ENCODE peak calls at places on chromosomes 11 and 22, in eight cellular contexts. R is heart left ventricle; I is fibroblast of lung; H is neural progenitor cell; Y is DND-41; V is effector memory CD4-positive, alpha-beta T cell; B is left ventricle myocardium inferior; A is pancreas. E is an unnamed sample.

GRCh38 chr11:555500-556174 is 4.9 kb downstream of the LMNTD2 start:
- DNase-seq in R (no peak), I (no peak), H (peak; percentile 65), Y (no peak), V (no peak), B (no peak), A (no peak), E (no peak)

GRCh38 chr11:89495951-89496350 is 4.8 kb upstream of the NOX4 start:
- DNase-seq in R (peak; percentile 23), I (peak; percentile 50), H (peak; percentile 50), Y (no peak), V (no peak), B (peak; percentile 13), A (no peak), E (no peak)

GRCh38 chr22:47213571-47214230 is 451.3 kb downstream of the TBC1D22A start:
- DNase-seq in R (no peak), I (peak; percentile 20), H (peak; percentile 15), Y (peak; percentile 69), V (no peak), B (no peak), A (no peak), E (no peak)

GRCh38 chr11:14094481-14095037 is 132.0 kb downstream of the SPON1 start:
- DNase-seq in R (no peak), I (no peak), H (no peak), Y (no peak), V (no peak), B (no peak), A (no peak), E (no peak)

GRCh38 chr11:12692238-12693074 is 18.2 kb downstream of the TEAD1 start:
- DNase-seq in R (peak; percentile 92), I (peak; percentile 99), H (peak; percentile 66), Y (no peak), V (no peak), B (peak; percentile 85), A (peak; percentile 87), E (no peak)

GRCh38 chr11:97110376-97110775 is 720.6 kb downstream of the JRKL start:
- DNase-seq in R (no peak), I (no peak), H (no peak), Y (no peak), V (no peak), B (no peak), A (no peak), E (no peak)

GRCh38 chr11:96779030-96779429 is 389.2 kb downstream of the JRKL start:
- DNase-seq in R (no peak), I (no peak), H (no peak), Y (no peak), V (no peak), B (no peak), A (no peak), E (no peak)

GRCh38 chr22:39852799-39853198 is 40.8 kb downstream of the ENTHD1 start:
- DNase-seq in R (no peak), I (no peak), H (no peak), Y (no peak), V (no peak), B (no peak), A (no peak), E (no peak)

DNA sequence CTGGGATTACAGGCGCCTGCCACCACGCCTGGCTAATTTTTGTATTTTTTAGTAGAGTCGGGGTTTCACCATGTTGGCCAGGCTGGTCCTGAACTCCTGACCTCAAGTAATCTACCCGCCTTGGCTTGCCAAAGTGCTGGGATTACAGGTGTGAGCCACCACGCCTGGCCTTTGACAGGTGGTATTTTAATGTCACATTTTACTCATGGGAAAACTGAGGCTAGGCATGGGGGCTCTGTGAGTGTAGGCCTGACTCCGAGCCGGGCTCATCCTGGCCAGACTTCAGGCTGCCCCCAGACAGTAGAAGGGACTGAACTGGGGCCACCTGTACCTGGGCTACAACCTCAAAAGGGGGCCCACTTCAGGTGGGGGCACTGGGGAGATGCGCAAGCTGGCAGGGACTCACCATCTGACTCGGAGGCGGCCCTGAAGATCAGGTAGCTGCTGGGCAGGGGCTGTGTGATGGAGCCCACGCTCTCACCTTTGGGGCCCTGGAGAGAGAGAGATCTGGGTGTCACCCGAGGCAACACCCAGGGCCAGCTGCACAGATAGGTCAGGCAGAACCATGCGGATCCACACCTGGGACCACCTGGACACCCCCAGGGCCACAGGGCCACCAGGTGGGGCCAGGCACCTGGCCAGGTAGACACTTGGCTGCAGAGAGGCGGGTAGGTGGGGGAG is 45.8 kb downstream of the OSBPL5 start:
- DNase-seq in R (no peak), I (no peak), H (no peak), Y (no peak), V (no peak), B (peak; percentile 13), A (peak; percentile 6), E (no peak)
- H3K36me3 ChIP-seq in R (peaks cover 72% of the 10 kb centered on the region), I (peaks cover 28% of the 10 kb centered on the region), H (peaks cover 9% of the 10 kb centered on the region), Y (peaks cover 91% of the 10 kb centered on the region), V (no peaks in the 10 kb centered on the region), B (peaks cover 68% of the 10 kb centered on the region), A (no peaks in the 10 kb centered on the region), E (no peaks in the 10 kb centered on the region)

GRCh38 chr11:8767466-8768142 is 85.0 kb downstream of the RPL27A start:
- DNase-seq in R (no peak), I (no peak), H (no peak), Y (no peak), V (no peak), B (no peak), A (no peak), E (no peak)

GRCh38 chr11:8766993-8767374 is 84.4 kb downstream of the RPL27A start:
- DNase-seq in R (no peak), I (no peak), H (no peak), Y (no peak), V (no peak), B (no peak), A (no peak), E (no peak)

GRCh38 chr11:8768625-8769333 is 86.2 kb downstream of the RPL27A start:
- DNase-seq in R (peak; percentile 71), I (peak; percentile 74), H (no peak), Y (no peak), V (no peak), B (peak; percentile 62), A (peak; percentile 55), E (no peak)

GRCh38 chr11:8765294-8765693 is 82.7 kb downstream of the RPL27A start:
- DNase-seq in R (no peak), I (peak; percentile 60), H (no peak), Y (no peak), V (no peak), B (no peak), A (no peak), E (no peak)

GRCh38 chr11:8766043-8766992 is 83.7 kb downstream of the RPL27A start:
- DNase-seq in R (no peak), I (no peak), H (peak; percentile 50), Y (no peak), V (no peak), B (no peak), A (no peak), E (no peak)
- H3K4me1 ChIP-seq in R (peaks cover 8% of the 10 kb centered on the region), I (peaks cover 29% of the 10 kb centered on the region), H (peaks cover 21% of the 10 kb centered on the region), Y (no peaks in the 10 kb centered on the region), V (no peaks in the 10 kb centered on the region), B (peaks cover 97% of the 10 kb centered on the region), A (peaks cover 17% of the 10 kb centered on the region), E (no peaks in the 10 kb centered on the region)

GRCh38 chr11:34988294-34989255 is 72.2 kb downstream of the PDHX start:
- DNase-seq in R (no peak), I (peak; percentile 41), H (no peak), Y (no peak), V (no peak), B (no peak), A (no peak), E (no peak)

GRCh38 chr11:34987617-34988016 is 71.2 kb downstream of the PDHX start:
- DNase-seq in R (no peak), I (peak; percentile 60), H (no peak), Y (no peak), V (no peak), B (no peak), A (no peak), E (no peak)

GRCh38 chr11:34984514-34984913 is 68.1 kb downstream of the PDHX start:
- DNase-seq in R (no peak), I (no peak), H (no peak), Y (no peak), V (no peak), B (no peak), A (no peak), E (no peak)

DNA sequence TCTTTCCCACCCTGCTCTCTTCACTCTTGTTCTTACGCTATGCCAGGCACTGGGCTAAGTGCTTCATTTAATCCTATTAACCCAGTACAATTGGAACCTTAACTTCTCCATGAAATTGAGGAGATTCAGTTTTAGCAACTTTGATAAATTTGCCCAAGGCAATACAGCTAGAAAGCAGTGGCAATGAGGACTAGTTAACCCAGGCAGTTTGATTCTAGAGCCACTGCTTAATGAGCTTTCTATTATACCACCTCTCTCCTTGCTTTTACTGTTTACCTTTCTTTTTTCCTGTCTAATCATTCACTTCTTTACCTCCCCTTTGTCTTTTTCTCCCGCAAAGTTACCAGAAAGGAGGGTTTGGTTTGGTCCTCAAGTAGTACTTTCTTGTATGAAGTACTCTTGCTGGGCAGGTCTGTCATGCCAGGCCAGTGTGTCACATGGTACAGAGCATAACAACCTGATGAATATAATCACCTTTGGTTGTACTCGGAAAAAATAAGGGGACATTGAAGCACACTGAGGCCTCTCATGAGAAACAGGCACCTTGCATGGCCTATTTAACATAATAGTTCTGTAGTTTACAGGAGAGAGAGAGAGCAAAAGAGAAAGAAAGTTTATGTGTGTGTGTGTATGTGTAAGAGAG is 70.6 kb downstream of the PDHX start:
- DNase-seq in R (no peak), I (no peak), H (no peak), Y (no peak), V (no peak), B (no peak), A (no peak), E (no peak)
- H3K27ac ChIP-seq in R (no peak overlapping the region), I (no peak overlapping the region), H (no peak overlapping the region), Y (no peak overlapping the region), V (no peak overlapping the region), B (no peak overlapping the region), A (no peak overlapping the region), E (no peak overlapping the region)

GRCh38 chr11:91904792-91905785 is 319.5 kb upstream of the FAT3 start:
- DNase-seq in R (no peak), I (no peak), H (no peak), Y (no peak), V (no peak), B (no peak), A (no peak), E (no peak)
- H3K36me3 ChIP-seq in R (no peaks in the 10 kb centered on the region), I (no peaks in the 10 kb centered on the region), H (no peaks in the 10 kb centered on the region), Y (no peaks in the 10 kb centered on the region), V (no peaks in the 10 kb centered on the region), B (no peaks in the 10 kb centered on the region), A (no peaks in the 10 kb centered on the region), E (no peaks in the 10 kb centered on the region)